ENCODE peak calls at places on chromosome 19, in six cellular contexts. A is IMR-90, W is fibroblast of lung, P is mammary epithelial cell, O is GM23248, D is K562. T is an unnamed sample.

GRCh38 chr19:35105411-35106290 is 10.0 kb upstream of the FXYD3 start:
- DNase-seq in A (no peak), P (no peak), O (no peak), W (no peak), D (peak), T (no peak)

GRCh38 chr19:14943601-14944000 is 2.3 kb downstream of the OR7C2 start:
- DNase-seq in W (no peak), A (no peak), O (peak), D (no peak), P (peak), T (no peak)

GRCh38 chr19:56114051-56114694 is 6.9 kb downstream of the ZNF787 start:
- DNase-seq in W (no peak), D (no peak), O (no peak), P (no peak), A (no peak), T (no peak)

GRCh38 chr19:31783592-31783991 is 434.4 kb upstream of the TSHZ3 start:
- DNase-seq in A (no peak), P (no peak), D (no peak), W (no peak), O (no peak), T (no peak)

GRCh38 chr19:32708457-32708856 is 11.1 kb upstream of the TDRD12 start:
- DNase-seq in D (no peak), W (no peak), O (no peak), A (no peak), P (no peak), T (no peak)

GRCh38 chr19:15551183-15552004 is 43.1 kb downstream of the CYP4F22 start:
- DNase-seq in D (peak), P (no peak), W (no peak), O (peak), A (no peak), T (no peak)

GRCh38 chr19:47093841-47094240 is 19.7 kb downstream of the ZC3H4 start:
- DNase-seq in W (no peak), A (no peak), P (no peak), O (peak), D (no peak), T (no peak)

GRCh38 chr19:53626941-53627340 is 4.9 kb upstream of the DPRX start:
- DNase-seq in P (no peak), A (no peak), O (no peak), D (no peak), W (no peak), T (no peak)

GRCh38 chr19:8731428-8732169 is 10.2 kb downstream of the OR2Z1 start:
- DNase-seq in D (peak), P (no peak), O (no peak), W (no peak), A (no peak), T (peak)

GRCh38 chr19:55472463-55472862 is 4.0 kb upstream of the ZNF628 start:
- DNase-seq in P (peak), W (peak), D (no peak), A (peak), O (peak), T (no peak)

GRCh38 chr19:6925801-6926751 is 38.7 kb downstream of the ADGRE1 start:
- DNase-seq in W (no peak), P (peak), D (no peak), A (no peak), O (peak), T (peak)

GRCh38 chr19:16825312-16826168 is 3.7 kb upstream of the SIN3B start:
- DNase-seq in O (peak), D (peak), P (peak), W (peak), A (peak), T (no peak)

GRCh38 chr19:58387338-58388174 is 487 bp downstream of the RPS5 start:
- DNase-seq in A (no peak), W (no peak), P (no peak), D (peak), O (peak), T (no peak)

GRCh38 chr19:17931532-17932191 is 1.2 kb upstream of the CCDC124 start:
- DNase-seq in A (no peak), O (no peak), W (peak), P (peak), D (no peak), T (no peak)

GRCh38 chr19:13729859-13730258 is 34.5 kb upstream of the MRI1 start:
- DNase-seq in D (no peak), W (peak), A (peak), P (no peak), O (peak), T (no peak)

GRCh38 chr19:41904118-41904870 is 21.3 kb downstream of the ARHGEF1 start:
- DNase-seq in O (no peak), D (no peak), W (no peak), A (no peak), P (no peak), T (no peak)

GRCh38 chr19:47111682-47112165 is 1.9 kb downstream of the ZC3H4 start:
- DNase-seq in D (no peak), A (no peak), P (no peak), O (peak), W (no peak), T (no peak)

GRCh38 chr19:32652893-32653625 is 21.9 kb downstream of the ANKRD27 start:
- DNase-seq in P (no peak), W (peak), A (peak), O (no peak), D (no peak), T (no peak)

GRCh38 chr19:8361921-8362793 is 1.8 kb upstream of the ANGPTL4 start:
- DNase-seq in W (peak), P (peak), A (peak), D (no peak), O (peak), T (peak)

GRCh38 chr19:29687897-29688728 is 22.9 kb downstream of the PLEKHF1 start:
- DNase-seq in W (peak), A (peak), D (peak), P (peak), O (peak), T (no peak)

GRCh38 chr19:16463991-16464575 is 7.7 kb downstream of the EPS15L1 start:
- DNase-seq in A (peak), O (no peak), W (peak), P (no peak), D (peak), T (no peak)

GRCh38 chr19:43470288-43470687 is 4.9 kb upstream of the LYPD3 start:
- DNase-seq in A (peak), W (peak), D (no peak), O (peak), P (peak), T (no peak)

GRCh38 chr19:57410748-57411671 is at the start of gene ZNF17:
- DNase-seq in P (peak), O (peak), A (peak), W (peak), D (peak), T (peak)

GRCh38 chr19:47310819-47311218 is 1.2 kb downstream of the C5AR1 start:
- DNase-seq in O (peak), D (peak), W (no peak), A (peak), P (no peak), T (no peak)

GRCh38 chr19:35715355-35715809 is 2.4 kb upstream of the KMT2B start:
- DNase-seq in W (no peak), P (no peak), O (no peak), D (no peak), A (no peak), T (no peak)

GRCh38 chr19:18119243-18120105 is 21.9 kb downstream of the MAST3 start:
- DNase-seq in A (no peak), O (no peak), D (no peak), W (no peak), P (peak), T (peak)

GRCh38 chr19:1106841-1107654 is 3.3 kb downstream of the GPX4 start:
- DNase-seq in D (peak), A (peak), P (peak), O (peak), W (peak), T (no peak)

GRCh38 chr19:35266904-35267817 is 1.6 kb upstream of the USF2 start:
- DNase-seq in P (no peak), O (peak), W (no peak), A (peak), D (peak), T (peak)

GRCh38 chr19:4914736-4915501 is 5.6 kb downstream of the UHRF1 start:
- DNase-seq in W (peak), A (peak), O (peak), P (peak), D (peak), T (no peak)

GRCh38 chr19:1211494-1212234 is 6.1 kb downstream of the STK11 start:
- DNase-seq in D (no peak), W (peak), A (no peak), P (peak), O (no peak), T (no peak)

GRCh38 chr19:54339646-54340358 is 840 bp upstream of the LILRA4 start:
- DNase-seq in W (no peak), A (no peak), D (no peak), O (no peak), P (no peak), T (no peak)

GRCh38 chr19:46413262-46414031 is at the start of gene CCDC8:
- DNase-seq in A (peak), P (peak), O (peak), W (peak), D (peak), T (no peak)

GRCh38 chr19:45402469-45403070 is 2.3 kb downstream of the PPP1R13L start:
- DNase-seq in P (peak), W (peak), D (peak), O (peak), A (no peak), T (no peak)

GRCh38 chr19:40216013-40216776 is 2.0 kb downstream of the TTC9B start:
- DNase-seq in D (no peak), A (no peak), O (no peak), P (no peak), W (no peak), T (no peak)
- H3K9ac ChIP-seq in D (peak), A (no peak), O (no peak), P (no peak), W (no peak), T (no peak)

DNA sequence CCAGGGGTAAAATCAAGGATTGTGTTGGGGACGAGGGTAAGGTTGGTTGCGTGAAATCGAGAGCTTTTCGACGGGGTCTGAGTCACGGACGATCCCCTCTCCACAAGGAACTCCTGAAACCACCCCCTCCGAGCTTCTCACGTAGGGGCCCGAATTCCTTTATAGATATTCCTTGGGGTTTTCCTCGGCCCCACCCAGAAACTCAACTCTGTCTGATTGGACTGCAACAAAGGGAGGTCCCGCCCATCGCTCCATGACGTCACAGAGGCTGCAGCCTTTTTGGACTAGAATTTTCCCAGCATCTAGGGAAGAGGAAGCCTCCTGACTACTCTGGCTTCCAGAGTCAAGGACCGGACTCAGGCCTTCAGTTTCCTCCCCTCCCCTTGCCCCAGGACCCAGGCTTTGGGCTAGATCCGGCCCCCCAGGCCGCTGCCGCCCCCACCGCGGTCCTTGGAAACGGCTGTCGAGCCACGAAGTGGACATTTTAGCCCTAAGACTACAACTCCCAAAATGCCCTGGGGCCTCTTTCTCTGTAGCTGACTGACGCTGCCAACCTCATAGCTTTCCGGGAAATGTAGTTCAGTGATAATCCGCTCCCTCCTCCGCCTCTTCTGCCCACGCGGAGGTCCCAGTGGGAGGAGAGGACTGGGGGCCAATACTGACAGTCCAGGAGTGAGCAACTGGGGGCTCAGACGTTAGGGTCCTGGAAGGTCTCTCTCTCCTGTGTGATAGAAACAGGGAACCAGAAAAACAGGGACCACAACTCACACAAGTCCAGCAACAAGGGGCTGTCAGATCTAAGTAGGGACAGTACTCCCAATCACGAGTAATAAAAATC is at the start of gene IZUMO1:
- DNase-seq in A (peak), O (peak), W (peak), D (peak), P (no peak), T (peak)
- H3K9ac ChIP-seq in A (peak), O (peak), W (peak), D (peak), P (no peak), T (no peak)

GRCh38 chr19:50433201-50434180 is 799 bp downstream of the MYBPC2 start:
- DNase-seq in P (no peak), O (no peak), W (no peak), A (no peak), D (no peak), T (no peak)
- H3K9ac ChIP-seq in P (no peak), O (no peak), W (no peak), A (no peak), D (peak), T (no peak)

GRCh38 chr19:33953023-33953422 is 156.4 kb downstream of the KCTD15 start:
- DNase-seq in O (no peak), A (no peak), P (no peak), W (no peak), D (no peak), T (peak)
- H3K9ac ChIP-seq in O (no peak), A (no peak), P (no peak), W (no peak), D (no peak), T (no peak)

GRCh38 chr19:10318807-10319426 is 3.1 kb upstream of the FDX2 start:
- DNase-seq in W (no peak), A (no peak), P (no peak), O (no peak), D (no peak), T (no peak)

GRCh38 chr19:10320602-10321416 is 5.0 kb upstream of the FDX2 start:
- DNase-seq in W (no peak), O (no peak), A (no peak), D (no peak), P (no peak), T (no peak)

GRCh38 chr19:10321417-10321797 is 5.6 kb upstream of the FDX2 start:
- DNase-seq in W (no peak), O (no peak), D (no peak), A (no peak), P (no peak), T (no peak)

GRCh38 chr19:10325732-10326131 is 7.6 kb downstream of the RAVER1 start:
- DNase-seq in P (no peak), A (no peak), O (no peak), W (no peak), D (no peak), T (no peak)

GRCh38 chr19:10321874-10322835 is 6.3 kb upstream of the FDX2 start:
- DNase-seq in W (no peak), A (no peak), D (no peak), O (no peak), P (no peak), T (no peak)
- H3K9ac ChIP-seq in W (no peak), A (no peak), D (peak), O (no peak), P (no peak), T (no peak)